ENCODE peak calls at places on chromosomes 7 and 10, in five cellular contexts. One of them, this sample, is unnamed.
A peak's percentile ranks its signal among the peaks of the same experiment; 100 is the strongest.

GRCh38 chr10:32103721-32104120 is 47.5 kb upstream of the KIF5B start:
- DNase-seq in activated CD4-positive, alpha-beta T cell treated with anti-CD3 and anti-CD28 coated beads, Interleukin-2, amount 50 U/mL, for 1 hour: no peak
- DNase-seq in stimulated activated CD4-positive, alpha-beta T cell treated with anti-CD3 and anti-CD28 coated beads, Interleukin-2, amount 100 ng/mL, for 24 hours: no peak
- DNase-seq in aorta: no peak
- DNase-seq in spleen: no peak
- DNase-seq in this sample: no peak

GRCh38 chr10:95319239-95319638 is 28.4 kb upstream of the PDLIM1 start:
- DNase-seq in activated CD4-positive, alpha-beta T cell treated with anti-CD3 and anti-CD28 coated beads, Interleukin-2, amount 50 U/mL, for 1 hour: no peak
- DNase-seq in stimulated activated CD4-positive, alpha-beta T cell treated with anti-CD3 and anti-CD28 coated beads, Interleukin-2, amount 100 ng/mL, for 24 hours: no peak
- DNase-seq in aorta: no peak
- DNase-seq in spleen: no peak
- DNase-seq in this sample: no peak

GRCh38 chr7:94969434-94970084 is 62.2 kb downstream of the PPP1R9A start:
- DNase-seq in activated CD4-positive, alpha-beta T cell treated with anti-CD3 and anti-CD28 coated beads, Interleukin-2, amount 50 U/mL, for 1 hour: no peak
- DNase-seq in stimulated activated CD4-positive, alpha-beta T cell treated with anti-CD3 and anti-CD28 coated beads, Interleukin-2, amount 100 ng/mL, for 24 hours: no peak
- DNase-seq in aorta: no peak
- DNase-seq in spleen: no peak
- DNase-seq in this sample: no peak

GRCh38 chr10:49751636-49752510 is 10.2 kb downstream of the OGDHL start:
- DNase-seq in activated CD4-positive, alpha-beta T cell treated with anti-CD3 and anti-CD28 coated beads, Interleukin-2, amount 50 U/mL, for 1 hour: no peak
- DNase-seq in stimulated activated CD4-positive, alpha-beta T cell treated with anti-CD3 and anti-CD28 coated beads, Interleukin-2, amount 100 ng/mL, for 24 hours: no peak
- DNase-seq in aorta: peak; percentile 55
- DNase-seq in spleen: peak; percentile 61
- DNase-seq in this sample: no peak

GRCh38 chr7:92641921-92642511 is 51.8 kb upstream of the FAM133B start:
- DNase-seq in activated CD4-positive, alpha-beta T cell treated with anti-CD3 and anti-CD28 coated beads, Interleukin-2, amount 50 U/mL, for 1 hour: peak; percentile 19
- DNase-seq in stimulated activated CD4-positive, alpha-beta T cell treated with anti-CD3 and anti-CD28 coated beads, Interleukin-2, amount 100 ng/mL, for 24 hours: peak; percentile 69
- DNase-seq in aorta: no peak
- DNase-seq in spleen: no peak
- DNase-seq in this sample: peak; percentile 68

GRCh38 chr7:47271749-47272148 is 310.2 kb downstream of the TNS3 start:
- DNase-seq in activated CD4-positive, alpha-beta T cell treated with anti-CD3 and anti-CD28 coated beads, Interleukin-2, amount 50 U/mL, for 1 hour: no peak
- DNase-seq in stimulated activated CD4-positive, alpha-beta T cell treated with anti-CD3 and anti-CD28 coated beads, Interleukin-2, amount 100 ng/mL, for 24 hours: no peak
- DNase-seq in aorta: no peak
- DNase-seq in spleen: no peak
- DNase-seq in this sample: no peak

GRCh38 chr10:69409176-69409495 is 7.6 kb downstream of the TACR2 start:
- DNase-seq in activated CD4-positive, alpha-beta T cell treated with anti-CD3 and anti-CD28 coated beads, Interleukin-2, amount 50 U/mL, for 1 hour: no peak
- DNase-seq in stimulated activated CD4-positive, alpha-beta T cell treated with anti-CD3 and anti-CD28 coated beads, Interleukin-2, amount 100 ng/mL, for 24 hours: no peak
- DNase-seq in aorta: no peak
- DNase-seq in spleen: no peak
- DNase-seq in this sample: no peak

GRCh38 chr10:80509403-80510161 is 28.1 kb upstream of the SH2D4B start:
- DNase-seq in activated CD4-positive, alpha-beta T cell treated with anti-CD3 and anti-CD28 coated beads, Interleukin-2, amount 50 U/mL, for 1 hour: no peak
- DNase-seq in stimulated activated CD4-positive, alpha-beta T cell treated with anti-CD3 and anti-CD28 coated beads, Interleukin-2, amount 100 ng/mL, for 24 hours: no peak
- DNase-seq in aorta: peak; percentile 74
- DNase-seq in spleen: peak; percentile 77
- DNase-seq in this sample: no peak

GRCh38 chr10:73493781-73494180 is 2.0 kb downstream of the PPP3CB start:
- DNase-seq in activated CD4-positive, alpha-beta T cell treated with anti-CD3 and anti-CD28 coated beads, Interleukin-2, amount 50 U/mL, for 1 hour: no peak
- DNase-seq in stimulated activated CD4-positive, alpha-beta T cell treated with anti-CD3 and anti-CD28 coated beads, Interleukin-2, amount 100 ng/mL, for 24 hours: no peak
- DNase-seq in aorta: no peak
- DNase-seq in spleen: no peak
- DNase-seq in this sample: no peak

GRCh38 chr7:1234049-1234691 is 1.5 kb downstream of the UNCX start:
- DNase-seq in activated CD4-positive, alpha-beta T cell treated with anti-CD3 and anti-CD28 coated beads, Interleukin-2, amount 50 U/mL, for 1 hour: no peak
- DNase-seq in stimulated activated CD4-positive, alpha-beta T cell treated with anti-CD3 and anti-CD28 coated beads, Interleukin-2, amount 100 ng/mL, for 24 hours: no peak
- DNase-seq in aorta: no peak
- DNase-seq in spleen: no peak
- DNase-seq in this sample: no peak

GRCh38 chr7:28754027-28754426 is 204.1 kb downstream of the TRIL start:
- DNase-seq in activated CD4-positive, alpha-beta T cell treated with anti-CD3 and anti-CD28 coated beads, Interleukin-2, amount 50 U/mL, for 1 hour: no peak
- DNase-seq in stimulated activated CD4-positive, alpha-beta T cell treated with anti-CD3 and anti-CD28 coated beads, Interleukin-2, amount 100 ng/mL, for 24 hours: no peak
- DNase-seq in aorta: no peak
- DNase-seq in spleen: no peak
- DNase-seq in this sample: no peak

GRCh38 chr10:48333856-48334255 is 27.4 kb downstream of the MAPK8 start:
- DNase-seq in activated CD4-positive, alpha-beta T cell treated with anti-CD3 and anti-CD28 coated beads, Interleukin-2, amount 50 U/mL, for 1 hour: no peak
- DNase-seq in stimulated activated CD4-positive, alpha-beta T cell treated with anti-CD3 and anti-CD28 coated beads, Interleukin-2, amount 100 ng/mL, for 24 hours: no peak
- DNase-seq in aorta: peak; percentile 70
- DNase-seq in spleen: no peak
- DNase-seq in this sample: no peak

GRCh38 chr10:77592946-77593636 is 44.5 kb downstream of the KCNMA1 start:
- DNase-seq in activated CD4-positive, alpha-beta T cell treated with anti-CD3 and anti-CD28 coated beads, Interleukin-2, amount 50 U/mL, for 1 hour: no peak
- DNase-seq in stimulated activated CD4-positive, alpha-beta T cell treated with anti-CD3 and anti-CD28 coated beads, Interleukin-2, amount 100 ng/mL, for 24 hours: no peak
- DNase-seq in aorta: peak; percentile 81
- DNase-seq in spleen: peak; percentile 31
- DNase-seq in this sample: no peak

GRCh38 chr7:115558186-115558585 is 472.4 kb downstream of the TFEC start:
- DNase-seq in activated CD4-positive, alpha-beta T cell treated with anti-CD3 and anti-CD28 coated beads, Interleukin-2, amount 50 U/mL, for 1 hour: no peak
- DNase-seq in stimulated activated CD4-positive, alpha-beta T cell treated with anti-CD3 and anti-CD28 coated beads, Interleukin-2, amount 100 ng/mL, for 24 hours: no peak
- DNase-seq in aorta: no peak
- DNase-seq in spleen: no peak
- DNase-seq in this sample: no peak

GRCh38 chr10:49359349-49360231 is 36.3 kb downstream of the DRGX start:
- DNase-seq in activated CD4-positive, alpha-beta T cell treated with anti-CD3 and anti-CD28 coated beads, Interleukin-2, amount 50 U/mL, for 1 hour: no peak
- DNase-seq in stimulated activated CD4-positive, alpha-beta T cell treated with anti-CD3 and anti-CD28 coated beads, Interleukin-2, amount 100 ng/mL, for 24 hours: no peak
- DNase-seq in aorta: peak; percentile 59
- DNase-seq in spleen: no peak
- DNase-seq in this sample: no peak

GRCh38 chr10:60731134-60731883 is 47.0 kb upstream of the CDK1 start:
- DNase-seq in activated CD4-positive, alpha-beta T cell treated with anti-CD3 and anti-CD28 coated beads, Interleukin-2, amount 50 U/mL, for 1 hour: no peak
- DNase-seq in stimulated activated CD4-positive, alpha-beta T cell treated with anti-CD3 and anti-CD28 coated beads, Interleukin-2, amount 100 ng/mL, for 24 hours: peak; percentile 26
- DNase-seq in aorta: no peak
- DNase-seq in spleen: no peak
- DNase-seq in this sample: no peak

GRCh38 chr7:96269246-96269994 is 52.5 kb downstream of the SLC25A13 start:
- DNase-seq in activated CD4-positive, alpha-beta T cell treated with anti-CD3 and anti-CD28 coated beads, Interleukin-2, amount 50 U/mL, for 1 hour: no peak
- DNase-seq in stimulated activated CD4-positive, alpha-beta T cell treated with anti-CD3 and anti-CD28 coated beads, Interleukin-2, amount 100 ng/mL, for 24 hours: no peak
- DNase-seq in aorta: no peak
- DNase-seq in spleen: no peak
- DNase-seq in this sample: no peak

GRCh38 chr10:94192974-94193373 is 169.8 kb downstream of the NOC3L start:
- DNase-seq in activated CD4-positive, alpha-beta T cell treated with anti-CD3 and anti-CD28 coated beads, Interleukin-2, amount 50 U/mL, for 1 hour: no peak
- DNase-seq in stimulated activated CD4-positive, alpha-beta T cell treated with anti-CD3 and anti-CD28 coated beads, Interleukin-2, amount 100 ng/mL, for 24 hours: no peak
- DNase-seq in aorta: no peak
- DNase-seq in spleen: no peak
- DNase-seq in this sample: no peak

GRCh38 chr7:48389977-48390376 is 218.7 kb downstream of the ABCA13 start:
- DNase-seq in activated CD4-positive, alpha-beta T cell treated with anti-CD3 and anti-CD28 coated beads, Interleukin-2, amount 50 U/mL, for 1 hour: no peak
- DNase-seq in stimulated activated CD4-positive, alpha-beta T cell treated with anti-CD3 and anti-CD28 coated beads, Interleukin-2, amount 100 ng/mL, for 24 hours: no peak
- DNase-seq in aorta: no peak
- DNase-seq in spleen: no peak
- DNase-seq in this sample: no peak

GRCh38 chr10:3775671-3776551 is 9.1 kb downstream of the KLF6 start:
- DNase-seq in activated CD4-positive, alpha-beta T cell treated with anti-CD3 and anti-CD28 coated beads, Interleukin-2, amount 50 U/mL, for 1 hour: peak; percentile 37
- DNase-seq in stimulated activated CD4-positive, alpha-beta T cell treated with anti-CD3 and anti-CD28 coated beads, Interleukin-2, amount 100 ng/mL, for 24 hours: no peak
- DNase-seq in aorta: no peak
- DNase-seq in spleen: peak; percentile 82
- DNase-seq in this sample: peak; percentile 27

GRCh38 chr10:25867321-25867720 is 66.7 kb upstream of the MYO3A start:
- DNase-seq in activated CD4-positive, alpha-beta T cell treated with anti-CD3 and anti-CD28 coated beads, Interleukin-2, amount 50 U/mL, for 1 hour: no peak
- DNase-seq in stimulated activated CD4-positive, alpha-beta T cell treated with anti-CD3 and anti-CD28 coated beads, Interleukin-2, amount 100 ng/mL, for 24 hours: no peak
- DNase-seq in aorta: no peak
- DNase-seq in spleen: no peak
- DNase-seq in this sample: no peak

GRCh38 chr7:92730808-92731207 is 105.6 kb downstream of the CDK6 start:
- DNase-seq in activated CD4-positive, alpha-beta T cell treated with anti-CD3 and anti-CD28 coated beads, Interleukin-2, amount 50 U/mL, for 1 hour: no peak
- DNase-seq in stimulated activated CD4-positive, alpha-beta T cell treated with anti-CD3 and anti-CD28 coated beads, Interleukin-2, amount 100 ng/mL, for 24 hours: no peak
- DNase-seq in aorta: no peak
- DNase-seq in spleen: no peak
- DNase-seq in this sample: no peak

GRCh38 chr10:132512693-132513345 is 24.8 kb upstream of the INPP5A start:
- DNase-seq in activated CD4-positive, alpha-beta T cell treated with anti-CD3 and anti-CD28 coated beads, Interleukin-2, amount 50 U/mL, for 1 hour: no peak
- DNase-seq in stimulated activated CD4-positive, alpha-beta T cell treated with anti-CD3 and anti-CD28 coated beads, Interleukin-2, amount 100 ng/mL, for 24 hours: no peak
- DNase-seq in aorta: peak; percentile 14
- DNase-seq in spleen: peak; percentile 31
- DNase-seq in this sample: no peak

GRCh38 chr7:70752794-70753241 is 379.1 kb upstream of the GALNT17 start:
- DNase-seq in activated CD4-positive, alpha-beta T cell treated with anti-CD3 and anti-CD28 coated beads, Interleukin-2, amount 50 U/mL, for 1 hour: no peak
- DNase-seq in stimulated activated CD4-positive, alpha-beta T cell treated with anti-CD3 and anti-CD28 coated beads, Interleukin-2, amount 100 ng/mL, for 24 hours: no peak
- DNase-seq in aorta: no peak
- DNase-seq in spleen: no peak
- DNase-seq in this sample: no peak

GRCh38 chr10:85317827-85318226 is 989.4 kb downstream of the CCSER2 start:
- DNase-seq in activated CD4-positive, alpha-beta T cell treated with anti-CD3 and anti-CD28 coated beads, Interleukin-2, amount 50 U/mL, for 1 hour: no peak
- DNase-seq in stimulated activated CD4-positive, alpha-beta T cell treated with anti-CD3 and anti-CD28 coated beads, Interleukin-2, amount 100 ng/mL, for 24 hours: no peak
- DNase-seq in aorta: no peak
- DNase-seq in spleen: no peak
- DNase-seq in this sample: no peak

GRCh38 chr10:44364566-44364965 is 20.3 kb downstream of the CXCL12 start:
- DNase-seq in activated CD4-positive, alpha-beta T cell treated with anti-CD3 and anti-CD28 coated beads, Interleukin-2, amount 50 U/mL, for 1 hour: no peak
- DNase-seq in stimulated activated CD4-positive, alpha-beta T cell treated with anti-CD3 and anti-CD28 coated beads, Interleukin-2, amount 100 ng/mL, for 24 hours: no peak
- DNase-seq in aorta: no peak
- DNase-seq in spleen: peak; percentile 56
- DNase-seq in this sample: no peak

GRCh38 chr7:56256108-56256507 is 139.9 kb upstream of the NUPR2 start:
- DNase-seq in activated CD4-positive, alpha-beta T cell treated with anti-CD3 and anti-CD28 coated beads, Interleukin-2, amount 50 U/mL, for 1 hour: no peak
- DNase-seq in stimulated activated CD4-positive, alpha-beta T cell treated with anti-CD3 and anti-CD28 coated beads, Interleukin-2, amount 100 ng/mL, for 24 hours: no peak
- DNase-seq in aorta: no peak
- DNase-seq in spleen: no peak
- DNase-seq in this sample: no peak

GRCh38 chr7:27516415-27516814 is 146.3 kb downstream of the HIBADH start:
- DNase-seq in activated CD4-positive, alpha-beta T cell treated with anti-CD3 and anti-CD28 coated beads, Interleukin-2, amount 50 U/mL, for 1 hour: no peak
- DNase-seq in stimulated activated CD4-positive, alpha-beta T cell treated with anti-CD3 and anti-CD28 coated beads, Interleukin-2, amount 100 ng/mL, for 24 hours: no peak
- DNase-seq in aorta: no peak
- DNase-seq in spleen: no peak
- DNase-seq in this sample: no peak

GRCh38 chr10:28627102-28627501 is 50.2 kb upstream of the BAMBI start:
- DNase-seq in activated CD4-positive, alpha-beta T cell treated with anti-CD3 and anti-CD28 coated beads, Interleukin-2, amount 50 U/mL, for 1 hour: no peak
- DNase-seq in stimulated activated CD4-positive, alpha-beta T cell treated with anti-CD3 and anti-CD28 coated beads, Interleukin-2, amount 100 ng/mL, for 24 hours: no peak
- DNase-seq in aorta: no peak
- DNase-seq in spleen: no peak
- DNase-seq in this sample: no peak

GRCh38 chr7:135768990-135769389 is 20.4 kb upstream of the FAM180A start:
- DNase-seq in activated CD4-positive, alpha-beta T cell treated with anti-CD3 and anti-CD28 coated beads, Interleukin-2, amount 50 U/mL, for 1 hour: no peak
- DNase-seq in stimulated activated CD4-positive, alpha-beta T cell treated with anti-CD3 and anti-CD28 coated beads, Interleukin-2, amount 100 ng/mL, for 24 hours: no peak
- DNase-seq in aorta: no peak
- DNase-seq in spleen: no peak
- DNase-seq in this sample: no peak

GRCh38 chr7:8037151-8037550 is 68.6 kb downstream of the GLCCI1 start:
- DNase-seq in activated CD4-positive, alpha-beta T cell treated with anti-CD3 and anti-CD28 coated beads, Interleukin-2, amount 50 U/mL, for 1 hour: no peak
- DNase-seq in stimulated activated CD4-positive, alpha-beta T cell treated with anti-CD3 and anti-CD28 coated beads, Interleukin-2, amount 100 ng/mL, for 24 hours: no peak
- DNase-seq in aorta: no peak
- DNase-seq in spleen: no peak
- DNase-seq in this sample: no peak

GRCh38 chr7:115618676-115619075 is 411.9 kb downstream of the TFEC start:
- DNase-seq in activated CD4-positive, alpha-beta T cell treated with anti-CD3 and anti-CD28 coated beads, Interleukin-2, amount 50 U/mL, for 1 hour: no peak
- DNase-seq in stimulated activated CD4-positive, alpha-beta T cell treated with anti-CD3 and anti-CD28 coated beads, Interleukin-2, amount 100 ng/mL, for 24 hours: no peak
- DNase-seq in aorta: no peak
- DNase-seq in spleen: no peak
- DNase-seq in this sample: no peak

GRCh38 chr10:119398996-119399395 is 143.5 kb downstream of the RGS10 start:
- DNase-seq in activated CD4-positive, alpha-beta T cell treated with anti-CD3 and anti-CD28 coated beads, Interleukin-2, amount 50 U/mL, for 1 hour: no peak
- DNase-seq in stimulated activated CD4-positive, alpha-beta T cell treated with anti-CD3 and anti-CD28 coated beads, Interleukin-2, amount 100 ng/mL, for 24 hours: no peak
- DNase-seq in aorta: no peak
- DNase-seq in spleen: no peak
- DNase-seq in this sample: no peak

This sample was measured in stimulated activated naive CD4-positive, alpha-beta T cell treated with Interleukin-2 at 50 U/mL for 16 hours.